ENCODE peak calls at places on chromosome 20, in five cellular contexts. L is HCT116, N is BE2C, V is foreskin fibroblast, K is choroid plexus epithelial cell. T is an unnamed sample.

GRCh38 chr20:20637998-20638397 is 74.4 kb downstream of the RALGAPA2 start:
- DNase-seq in V (no peak), N (no peak), K (no peak), L (no peak), T (no peak)

GRCh38 chr20:1894471-1894950 is 696 bp upstream of the SIRPA start:
- DNase-seq in V (peak; percentile 86), K (peak; percentile 61), L (no peak), N (peak; percentile 39), T (no peak)

GRCh38 chr20:14744723-14745122 is 407.3 kb upstream of the FLRT3 start:
- DNase-seq in V (no peak), K (no peak), L (no peak), N (no peak), T (no peak)

GRCh38 chr20:38830356-38830755 is 24.9 kb downstream of the PPP1R16B start:
- DNase-seq in K (no peak), N (no peak), L (no peak), V (no peak), T (no peak)

GRCh38 chr20:20410678-20411077 is 42.8 kb downstream of the INSM1 start:
- DNase-seq in L (no peak), K (peak; percentile 7), N (peak; percentile 67), V (no peak), T (no peak)

GRCh38 chr20:5528719-5529256 is 212.0 kb upstream of the PROKR2 start:
- DNase-seq in V (peak; percentile 92), N (peak; percentile 71), K (peak; percentile 95), L (peak; percentile 87), T (peak; percentile 71)

GRCh38 chr20:38131588-38132121 is 33.4 kb downstream of the TGM2 start:
- DNase-seq in L (no peak), N (no peak), K (no peak), V (peak; percentile 35), T (no peak)

GRCh38 chr20:63580796-63581461 is 6.9 kb upstream of the HELZ2 start:
- DNase-seq in L (peak; percentile 52), V (peak; percentile 75), K (peak; percentile 83), N (peak; percentile 52), T (no peak)

GRCh38 chr20:51586005-51586440 is 43.5 kb upstream of the NFATC2 start:
- DNase-seq in N (no peak), K (peak; percentile 74), L (peak; percentile 63), V (peak; percentile 89), T (no peak)

GRCh38 chr20:19025430-19026120 is 186.9 kb upstream of the SLC24A3 start:
- DNase-seq in L (no peak), K (no peak), V (no peak), N (no peak), T (no peak)

GRCh38 chr20:35776513-35777101 is 4.8 kb downstream of the PHF20 start:
- DNase-seq in L (no peak), K (peak; percentile 73), N (peak; percentile 75), V (peak; percentile 75), T (no peak)

GRCh38 chr20:10137533-10137932 is 81.1 kb upstream of the SNAP25 start:
- DNase-seq in L (no peak), N (no peak), V (peak; percentile 60), K (no peak), T (no peak)

GRCh38 chr20:25397827-25398226 is 7.2 kb upstream of the ABHD12 start:
- DNase-seq in N (no peak), L (no peak), K (peak; percentile 24), V (peak; percentile 26), T (no peak)

GRCh38 chr20:37341632-37342031 is 4.3 kb upstream of the SRC start:
- DNase-seq in K (no peak), L (no peak), N (no peak), V (no peak), T (no peak)

GRCh38 chr20:47380481-47380880 is 24.0 kb upstream of the ZMYND8 start:
- DNase-seq in L (no peak), N (no peak), V (peak; percentile 19), K (peak; percentile 65), T (no peak)

GRCh38 chr20:43243672-43244269 is 54.1 kb upstream of the PTPRT start:
- DNase-seq in K (no peak), L (no peak), V (no peak), N (peak; percentile 14), T (no peak)
- TF ChIP-seq CTCF in K (no peak), L (peak; percentile 42), V (peak; percentile 3), N (peak; percentile 29), T (no peak)

GRCh38 chr20:4174909-4175308 is 159.6 kb upstream of the RNF24 start:
- DNase-seq in K (no peak), N (no peak), V (no peak), L (no peak), T (no peak)
- TF ChIP-seq CTCF in K (no peak), N (no peak), V (no peak), L (no peak), T (no peak)

GRCh38 chr20:56517211-56517610 is 7.3 kb upstream of the FAM209A start:
- DNase-seq in K (no peak), V (no peak), L (no peak), N (no peak), T (no peak)

GRCh38 chr20:56517641-56518040 is 6.9 kb upstream of the FAM209A start:
- DNase-seq in N (no peak), L (no peak), K (no peak), V (no peak), T (no peak)

GRCh38 chr20:56513807-56514150 is 10.8 kb upstream of the FAM209A start:
- DNase-seq in K (no peak), V (no peak), L (no peak), N (no peak), T (no peak)

GRCh38 chr20:56516631-56517030 is 7.9 kb upstream of the FAM209A start:
- DNase-seq in K (no peak), N (no peak), L (no peak), V (no peak), T (no peak)

DNA sequence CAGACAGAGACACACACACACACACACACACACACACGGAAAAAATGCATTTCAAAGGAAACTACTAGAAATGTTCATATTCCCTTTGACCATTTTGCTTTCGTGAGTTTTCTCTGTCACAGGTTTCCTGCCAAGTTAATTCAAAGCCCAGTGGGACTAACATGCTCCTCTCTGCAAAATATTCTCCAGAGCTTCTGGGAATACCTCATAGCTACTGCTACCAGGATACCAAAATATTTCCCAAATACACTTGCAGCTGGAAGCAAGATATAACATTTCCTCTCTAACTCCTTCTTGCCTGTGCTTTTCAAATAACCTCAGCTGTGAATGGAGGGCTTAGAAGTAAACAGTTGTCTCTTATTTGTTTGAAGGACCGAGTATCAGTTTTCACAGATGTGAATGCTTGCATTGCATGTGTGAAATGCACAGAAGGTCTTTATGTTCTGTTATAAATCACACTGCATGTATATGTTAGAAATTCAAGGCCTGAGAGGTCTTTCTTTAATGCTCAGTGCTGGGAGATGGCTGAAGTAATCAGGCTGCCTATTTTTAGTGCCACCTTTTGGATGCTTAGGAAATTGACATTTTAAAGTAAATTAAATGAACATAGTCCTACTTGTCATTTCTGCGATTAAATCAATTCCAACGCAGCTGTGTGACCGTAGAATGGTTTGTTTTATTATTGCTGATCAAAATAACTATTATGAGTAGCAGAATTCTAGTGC is 8.7 kb upstream of the FAM209A start:
- DNase-seq in V (peak; percentile 27), N (no peak), L (no peak), K (peak; percentile 62), T (no peak)
- TF ChIP-seq CTCF in V (peak; percentile 26), N (peak; percentile 34), L (peak; percentile 33), K (peak; percentile 50), T (peak; percentile 39)

GRCh38 chr20:49674383-49675352 is 39.0 kb downstream of the B4GALT5 start:
- DNase-seq in V (peak; percentile 44), K (no peak), L (peak; percentile 90), N (no peak), T (no peak)
- TF ChIP-seq CTCF in V (no peak), K (no peak), L (peak; percentile 35), N (no peak), T (no peak)

GRCh38 chr20:13455713-13456112 is 183.0 kb downstream of the TASP1 start:
- DNase-seq in K (peak; percentile 43), N (no peak), L (no peak), V (peak; percentile 30), T (no peak)

GRCh38 chr20:13453367-13453766 is 185.4 kb downstream of the TASP1 start:
- DNase-seq in V (no peak), K (no peak), N (no peak), L (no peak), T (no peak)

GRCh38 chr20:13462091-13462490 is 176.6 kb downstream of the TASP1 start:
- DNase-seq in N (no peak), K (no peak), V (no peak), L (no peak), T (no peak)

GRCh38 chr20:13457487-13457886 is 181.2 kb downstream of the TASP1 start:
- DNase-seq in V (no peak), L (no peak), K (no peak), N (no peak), T (no peak)

DNA sequence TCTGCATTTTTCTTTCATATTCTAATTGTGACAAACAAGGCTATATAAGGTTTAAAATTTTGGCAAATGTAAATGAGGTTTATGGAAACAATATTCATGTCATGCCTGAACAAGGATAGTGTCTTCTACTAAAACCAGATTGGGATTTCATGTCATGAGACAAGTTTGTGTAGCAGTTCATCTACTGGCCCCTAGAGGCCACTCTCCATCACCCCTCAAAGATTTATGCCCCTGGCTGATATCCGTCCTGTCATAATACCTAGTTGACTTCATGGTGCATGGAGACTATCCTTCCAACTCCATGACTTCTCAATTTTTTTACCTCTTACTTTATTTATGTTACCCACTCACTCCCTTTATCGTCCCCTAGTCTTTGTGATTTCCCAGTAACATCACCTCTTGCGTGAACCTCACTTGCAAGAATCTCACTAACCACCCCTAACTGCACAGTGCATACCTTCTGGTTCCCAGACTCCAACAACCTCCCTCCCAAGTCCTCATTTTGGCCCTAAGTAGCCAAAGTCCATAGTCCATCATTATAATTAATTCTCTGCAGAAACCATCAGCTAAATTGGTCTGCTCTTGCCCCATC is 179.8 kb downstream of the TASP1 start:
- DNase-seq in V (peak; percentile 64), N (peak; percentile 34), K (peak; percentile 79), L (peak; percentile 13), T (no peak)
- TF ChIP-seq CTCF in V (peak; percentile 82), N (peak; percentile 91), K (peak; percentile 90), L (peak; percentile 88), T (peak; percentile 81)

T was measured in CD14-positive monocyte.